ENCODE peak calls at places on chromosome 7, in five cellular contexts. K is IMR-90, Q is K562, G is SK-N-SH, C is GM12878. S is an unnamed sample.
A peak's percentile ranks its signal among the peaks of the same experiment; 100 is the strongest.

GRCh38 chr7:159096736-159097581 is 47.7 kb downstream of the VIPR2 start:
- DNase-seq in K (no peak), Q (no peak), G (no peak), C (no peak), S (no peak)

GRCh38 chr7:6430271-6430940 is 17.3 kb downstream of the DAGLB start:
- DNase-seq in K (peak; percentile 80), Q (peak; percentile 32), G (peak; percentile 67), C (no peak), S (no peak)

GRCh38 chr7:100726998-100727761 is 6.2 kb upstream of the ZAN start:
- DNase-seq in K (peak; percentile 61), Q (no peak), G (no peak), C (no peak), S (no peak)

GRCh38 chr7:156969972-156970420 is 20.5 kb downstream of the NOM1 start:
- DNase-seq in K (peak; percentile 9), Q (peak; percentile 27), G (no peak), C (no peak), S (no peak)

GRCh38 chr7:128948312-128948973 is 10.7 kb downstream of the IRF5 start:
- DNase-seq in K (no peak), Q (no peak), G (peak; percentile 32), C (no peak), S (no peak)

GRCh38 chr7:54898659-54899340 is 120.0 kb upstream of the EGFR start:
- DNase-seq in K (no peak), Q (no peak), G (no peak), C (no peak), S (no peak)

GRCh38 chr7:117034851-117035462 is 81.7 kb downstream of the ST7 start:
- DNase-seq in K (peak; percentile 69), Q (no peak), G (no peak), C (no peak), S (no peak)

GRCh38 chr7:111746950-111747349 is 184.7 kb upstream of the IMMP2L start:
- DNase-seq in K (no peak), Q (no peak), G (no peak), C (no peak), S (no peak)

GRCh38 chr7:12130664-12131063 is 80.4 kb upstream of the TMEM106B start:
- DNase-seq in K (no peak), Q (no peak), G (no peak), C (no peak), S (no peak)

GRCh38 chr7:105298439-105298894 is 90.3 kb downstream of the SRPK2 start:
- DNase-seq in K (no peak), Q (no peak), G (no peak), C (no peak), S (no peak)

GRCh38 chr7:156651472-156651871 is 10.9 kb downstream of the RNF32 start:
- DNase-seq in K (peak; percentile 34), Q (no peak), G (no peak), C (no peak), S (no peak)

GRCh38 chr7:144830811-144831210 is 5.0 kb downstream of the TPK1 start:
- DNase-seq in K (peak; percentile 4), Q (peak; percentile 50), G (no peak), C (no peak), S (no peak)

GRCh38 chr7:44310221-44310848 is 15.1 kb downstream of the CAMK2B start:
- DNase-seq in K (no peak), Q (no peak), G (no peak), C (no peak), S (no peak)

GRCh38 chr7:12080006-12080405 is 131.1 kb upstream of the TMEM106B start:
- DNase-seq in K (no peak), Q (no peak), G (no peak), C (no peak), S (no peak)

GRCh38 chr7:33500590-33500989 is 371.2 kb downstream of the BBS9 start:
- DNase-seq in K (peak; percentile 10), Q (no peak), G (no peak), C (no peak), S (no peak)

GRCh38 chr7:105675873-105676484 is 94.7 kb upstream of the EFCAB10 start:
- DNase-seq in K (no peak), Q (no peak), G (no peak), C (no peak), S (no peak)

GRCh38 chr7:152574892-152575511 is 100.9 kb downstream of the XRCC2 start:
- DNase-seq in K (no peak), Q (no peak), G (no peak), C (peak; percentile 56), S (no peak)

GRCh38 chr7:42883950-42884349 is 27.9 kb downstream of the C7orf25 start:
- DNase-seq in K (peak; percentile 22), Q (no peak), G (no peak), C (no peak), S (no peak)

GRCh38 chr7:50728184-50728583 is 54.5 kb downstream of the GRB10 start:
- DNase-seq in K (peak; percentile 63), Q (no peak), G (no peak), C (no peak), S (no peak)

GRCh38 chr7:8149222-8149621 is 112.7 kb downstream of the ICA1 start:
- DNase-seq in K (no peak), Q (no peak), G (no peak), C (no peak), S (no peak)

GRCh38 chr7:20064181-20064970 is 152.8 kb downstream of the MACC1 start:
- DNase-seq in K (peak; percentile 0), Q (no peak), G (no peak), C (no peak), S (no peak)

GRCh38 chr7:148711191-148712102 is 12.7 kb downstream of the CUL1 start:
- DNase-seq in K (no peak), Q (no peak), G (no peak), C (no peak), S (no peak)

GRCh38 chr7:78523903-78524302 is 725.3 kb downstream of the PHTF2 start:
- DNase-seq in K (no peak), Q (no peak), G (no peak), C (no peak), S (no peak)

GRCh38 chr7:92613214-92613613 is 23.0 kb upstream of the FAM133B start:
- DNase-seq in K (peak; percentile 51), Q (no peak), G (no peak), C (no peak), S (no peak)

GRCh38 chr7:96596120-96596826 is 113.4 kb downstream of the SEM1 start:
- DNase-seq in K (no peak), Q (peak; percentile 16), G (peak; percentile 50), C (no peak), S (no peak)

GRCh38 chr7:142347091-142347490 is 89.2 kb upstream of the PRSS58 start:
- DNase-seq in K (no peak), Q (no peak), G (no peak), C (no peak), S (no peak)

GRCh38 chr7:27158436-27159277 is 2.2 kb upstream of the HOXA7 start:
- DNase-seq in K (no peak), Q (no peak), G (no peak), C (no peak), S (no peak)

GRCh38 chr7:39735903-39736302 is 112.5 kb downstream of the RALA start:
- DNase-seq in K (peak; percentile 32), Q (peak; percentile 68), G (peak; percentile 55), C (peak; percentile 19), S (no peak)

GRCh38 chr7:121446526-121446925 is 50.4 kb upstream of the FAM3C start:
- DNase-seq in K (no peak), Q (no peak), G (no peak), C (no peak), S (no peak)

GRCh38 chr7:121448429-121448828 is 52.3 kb upstream of the FAM3C start:
- DNase-seq in K (no peak), Q (no peak), G (no peak), C (no peak), S (no peak)

GRCh38 chr7:121447939-121448338 is 51.8 kb upstream of the FAM3C start:
- DNase-seq in K (no peak), Q (no peak), G (no peak), C (no peak), S (no peak)

GRCh38 chr7:121449304-121449703 is 53.2 kb upstream of the FAM3C start:
- DNase-seq in K (no peak), Q (no peak), G (peak; percentile 36), C (no peak), S (no peak)

DNA sequence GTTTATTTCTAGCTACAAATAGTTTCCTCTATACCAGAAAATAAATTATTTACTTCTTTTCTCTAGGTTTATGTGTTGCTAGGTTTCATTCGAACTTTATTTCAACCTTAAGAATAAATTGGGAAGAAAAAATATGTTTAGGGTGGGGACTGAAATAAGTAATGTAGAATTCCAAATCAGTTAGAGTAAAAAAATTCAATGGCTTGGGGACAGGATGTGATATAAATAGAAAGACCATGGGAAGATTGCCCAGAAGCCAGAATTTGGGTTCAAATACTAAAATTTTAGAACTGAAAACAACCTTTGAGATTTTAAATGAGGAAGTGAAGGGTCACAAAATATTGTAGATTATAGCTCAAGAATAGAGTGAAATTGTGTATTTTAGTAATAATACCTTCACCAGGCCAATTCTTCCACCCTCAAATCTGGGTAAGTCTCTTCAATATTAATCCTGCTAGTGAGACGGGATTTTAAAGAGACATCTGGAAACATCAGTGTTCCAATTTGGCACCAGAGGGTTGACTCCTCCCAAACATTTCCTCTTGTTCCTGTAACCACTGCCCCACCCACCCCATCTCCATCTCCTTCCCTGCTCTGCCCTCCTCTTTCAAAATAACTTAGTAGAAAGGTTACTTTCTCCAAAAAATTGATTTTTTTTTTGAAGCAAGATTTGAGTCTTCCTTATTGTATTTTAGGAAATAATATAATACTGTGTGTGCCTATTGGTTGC is 51.2 kb upstream of the FAM3C start:
- DNase-seq in K (no peak), Q (no peak), G (no peak), C (no peak), S (no peak)
- TF ChIP-seq SMC3 in K (no peak), Q (no peak), G (no peak), C (no peak), S (no peak)

GRCh38 chr7:38127216-38128207 is 50.5 kb upstream of the STARD3NL start:
- DNase-seq in K (no peak), Q (peak; percentile 76), G (no peak), C (no peak), S (no peak)
- H3K27ac ChIP-seq in K (no peak overlapping the region), Q (peak overlapping the region; percentile 92), G (no peak overlapping the region), C (no peak overlapping the region), S (no peak overlapping the region)

DNA sequence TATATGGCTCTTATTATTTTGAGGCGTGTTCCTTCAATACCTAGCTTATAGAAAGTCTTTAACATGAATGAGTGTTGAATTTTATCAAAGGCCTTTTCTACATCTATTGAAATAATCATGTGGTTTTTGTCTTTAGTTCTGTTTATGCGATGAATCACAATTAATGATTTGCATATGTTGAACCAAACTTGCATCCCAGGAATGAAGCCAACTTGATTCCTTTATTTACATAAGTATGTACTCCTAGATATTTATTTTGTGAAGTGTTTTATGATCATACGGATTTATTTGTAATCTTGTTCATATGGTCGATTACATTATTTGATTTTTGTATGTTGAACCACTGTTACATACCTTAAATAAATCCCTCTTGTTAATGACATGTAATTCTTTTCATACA is 244.3 kb upstream of the KCND2 start:
- DNase-seq in K (peak; percentile 80), Q (no peak), G (no peak), C (no peak), S (no peak)
- TF ChIP-seq RCOR1 in K (no peak), Q (no peak), G (no peak), C (no peak), S (no peak)

DNA sequence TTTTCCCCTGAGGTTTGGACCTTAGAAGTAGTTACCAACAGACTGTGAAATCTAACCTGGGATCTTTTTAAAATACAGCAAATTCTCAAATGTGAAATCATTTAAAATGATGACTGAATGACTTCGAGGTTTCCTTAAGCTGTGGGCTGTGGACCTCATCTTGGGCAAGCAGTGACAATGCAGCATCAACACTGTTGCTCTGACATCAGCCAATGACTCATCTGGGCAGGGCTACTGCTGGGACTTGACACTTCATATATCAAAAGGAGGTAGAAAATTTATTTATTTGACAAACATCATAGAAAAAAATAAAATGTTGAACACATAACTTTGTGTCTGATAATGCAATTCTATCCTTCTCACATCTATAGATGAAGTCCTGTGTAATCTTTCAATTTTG is 73.5 kb downstream of the RELN start:
- DNase-seq in K (peak; percentile 74), Q (peak; percentile 90), G (no peak), C (no peak), S (peak; percentile 4)
- TF ChIP-seq SMC3 in K (no peak), Q (no peak), G (no peak), C (no peak), S (no peak)